ENCODE peak calls at places on chromosomes 13 and 19, in five cellular contexts. N, V, G, P and D are unnamed samples.

GRCh38 chr19:40716031-40716654 is 543 bp downstream of the COQ8B start:
- DNase-seq in V (peak; percentile 49), N (no peak), P (no peak), G (peak; percentile 35), D (peak; percentile 87)

GRCh38 chr13:24306632-24307031 is 2.7 kb upstream of the C1QTNF9 start:
- DNase-seq in P (peak; percentile 31), V (no peak), N (no peak), G (no peak), D (no peak)

GRCh38 chr19:33808399-33808798 is 11.7 kb downstream of the KCTD15 start:
- DNase-seq in N (no peak), P (no peak), G (no peak), V (no peak), D (no peak)

GRCh38 chr19:10612515-10613119 is 12.7 kb upstream of the SLC44A2 start:
- DNase-seq in V (no peak), N (no peak), P (no peak), G (no peak), D (no peak)

GRCh38 chr13:60617863-60618733 is 221.1 kb downstream of the TDRD3 start:
- DNase-seq in V (peak; percentile 54), P (peak; percentile 13), G (peak; percentile 69), N (no peak), D (no peak)

GRCh38 chr13:31129419-31129818 is 32.3 kb downstream of the HSPH1 start:
- DNase-seq in P (no peak), V (no peak), G (no peak), N (no peak), D (no peak)

GRCh38 chr13:104810242-104810641 is 1725.2 kb downstream of the EFNB2 start:
- DNase-seq in V (no peak), G (no peak), P (no peak), N (no peak), D (no peak)

GRCh38 chr13:106919638-106920037 is 351.7 kb upstream of the ARGLU1 start:
- DNase-seq in V (no peak), N (no peak), P (no peak), G (no peak), D (no peak)

GRCh38 chr19:7970716-7971448 is 27.4 kb upstream of the TIMM44 start:
- DNase-seq in V (peak; percentile 85), N (peak; percentile 63), P (peak; percentile 60), G (peak; percentile 84), D (peak; percentile 37)

GRCh38 chr13:69793803-69794453 is 313.7 kb upstream of the ATXN8OS start:
- DNase-seq in V (no peak), P (peak; percentile 5), N (no peak), G (no peak), D (no peak)

GRCh38 chr13:103883698-103884097 is 817.5 kb upstream of the SLC10A2 start:
- DNase-seq in G (no peak), N (no peak), V (no peak), P (peak; percentile 25), D (peak; percentile 39)

GRCh38 chr13:30037306-30037705 is 186.9 kb upstream of the UBL3 start:
- DNase-seq in G (peak; percentile 68), N (peak; percentile 49), P (no peak), V (peak; percentile 80), D (no peak)

GRCh38 chr19:44796701-44797115 is 12.2 kb upstream of the BCAM start:
- DNase-seq in G (peak; percentile 55), N (no peak), P (peak; percentile 38), V (no peak), D (no peak)

GRCh38 chr13:99796175-99796819 is 175.3 kb downstream of the ZIC5 start:
- DNase-seq in V (peak; percentile 80), N (peak; percentile 80), G (peak; percentile 62), P (peak; percentile 36), D (no peak)

GRCh38 chr13:91286317-91286716 is 61.2 kb upstream of the MIR17HG start:
- DNase-seq in N (no peak), P (no peak), V (no peak), G (no peak), D (no peak)

GRCh38 chr19:17784201-17785008 is 10.5 kb upstream of the B3GNT3 start:
- DNase-seq in V (peak; percentile 96), G (peak; percentile 83), P (peak; percentile 55), N (peak; percentile 54), D (peak; percentile 86)

GRCh38 chr13:25775986-25776385 is 275.8 kb downstream of the SHISA2 start:
- DNase-seq in V (no peak), N (peak; percentile 39), G (no peak), P (no peak), D (no peak)

GRCh38 chr13:23715762-23716235 is 145.6 kb downstream of the TNFRSF19 start:
- DNase-seq in P (peak; percentile 18), G (peak; percentile 75), N (no peak), V (peak; percentile 78), D (peak; percentile 23)

GRCh38 chr19:12034196-12034595 is 1.3 kb downstream of the ZNF433 start:
- DNase-seq in P (no peak), V (no peak), G (no peak), N (no peak), D (peak; percentile 25)

GRCh38 chr13:33787051-33787591 is 30.8 kb upstream of the RFC3 start:
- DNase-seq in P (peak; percentile 5), N (no peak), V (no peak), G (no peak), D (peak; percentile 48)

GRCh38 chr13:27257648-27258253 is 6.4 kb downstream of the RPL21 start:
- DNase-seq in P (no peak), V (no peak), G (no peak), N (no peak), D (no peak)

GRCh38 chr19:13029893-13030292 is 34.6 kb downstream of the NFIX start:
- DNase-seq in N (no peak), P (no peak), G (peak; percentile 63), V (peak; percentile 73), D (no peak)

GRCh38 chr19:30090476-30090875 is 148.4 kb downstream of the URI1 start:
- DNase-seq in P (no peak), G (no peak), N (no peak), V (no peak), D (no peak)
- H2BK12ac ChIP-seq in P (no peak overlapping the region), G (no peak overlapping the region), N (no peak overlapping the region), V (no peak overlapping the region), D (no peak overlapping the region)

DNA sequence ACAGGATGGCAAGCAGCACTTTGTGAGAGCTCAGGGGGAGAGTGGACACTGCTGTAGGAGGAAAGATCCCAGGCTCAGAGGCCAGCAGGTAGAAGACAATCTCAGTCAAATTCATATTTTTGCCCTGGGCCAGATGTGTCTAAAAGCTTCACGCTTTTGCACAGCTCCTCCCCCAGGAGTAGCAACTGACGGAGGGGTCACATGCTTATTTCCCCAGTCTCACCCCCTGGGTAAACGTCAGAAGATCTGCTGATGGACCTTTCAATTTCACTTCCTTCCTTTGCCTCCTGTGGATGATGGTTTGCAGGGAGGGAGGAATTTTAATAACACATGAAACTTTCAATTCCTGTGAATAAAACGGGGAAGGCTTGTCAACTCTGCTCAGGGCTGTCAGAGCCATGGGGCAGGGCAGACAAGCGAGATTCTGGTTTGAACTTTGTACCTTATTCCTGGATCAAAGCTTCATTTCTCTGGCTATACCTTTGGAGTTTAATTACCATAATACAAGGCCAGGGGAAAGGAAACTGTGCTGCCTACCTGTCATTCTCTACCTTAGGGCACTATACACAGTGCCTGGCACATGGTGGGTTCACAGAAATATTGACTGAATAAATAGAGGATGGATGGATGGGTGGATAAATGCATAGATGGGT is 41.0 kb downstream of the POU4F1 start:
- DNase-seq in N (no peak), G (no peak), V (no peak), P (no peak), D (no peak)
- H2BK12ac ChIP-seq in N (no peak overlapping the region), G (no peak overlapping the region), V (no peak overlapping the region), P (no peak overlapping the region), D (no peak overlapping the region)

GRCh38 chr19:58393725-58394033 is 1.8 kb upstream of the RNF225 start:
- DNase-seq in N (no peak), P (no peak), G (no peak), V (no peak), D (no peak)
- H2BK12ac ChIP-seq in N (no peak overlapping the region), P (no peak overlapping the region), G (no peak overlapping the region), V (no peak overlapping the region), D (no peak overlapping the region)

GRCh38 chr13:37375724-37376123 is 222.8 kb downstream of the POSTN start:
- DNase-seq in P (no peak), N (no peak), V (no peak), G (no peak), D (no peak)
- H2BK12ac ChIP-seq in P (no peak overlapping the region), N (no peak overlapping the region), V (no peak overlapping the region), G (no peak overlapping the region), D (no peak overlapping the region)

GRCh38 chr13:36166051-36166450 is 34.9 kb upstream of the DCLK1 start:
- DNase-seq in P (no peak), N (no peak), V (no peak), G (no peak), D (no peak)

GRCh38 chr13:36158606-36159005 is 27.4 kb upstream of the DCLK1 start:
- DNase-seq in P (no peak), G (no peak), V (no peak), N (no peak), D (no peak)

GRCh38 chr13:36160297-36160696 is 29.1 kb upstream of the DCLK1 start:
- DNase-seq in P (no peak), V (no peak), G (no peak), N (no peak), D (no peak)

GRCh38 chr13:36163809-36164308 is 32.7 kb upstream of the DCLK1 start:
- DNase-seq in V (no peak), G (no peak), P (no peak), N (no peak), D (no peak)

DNA sequence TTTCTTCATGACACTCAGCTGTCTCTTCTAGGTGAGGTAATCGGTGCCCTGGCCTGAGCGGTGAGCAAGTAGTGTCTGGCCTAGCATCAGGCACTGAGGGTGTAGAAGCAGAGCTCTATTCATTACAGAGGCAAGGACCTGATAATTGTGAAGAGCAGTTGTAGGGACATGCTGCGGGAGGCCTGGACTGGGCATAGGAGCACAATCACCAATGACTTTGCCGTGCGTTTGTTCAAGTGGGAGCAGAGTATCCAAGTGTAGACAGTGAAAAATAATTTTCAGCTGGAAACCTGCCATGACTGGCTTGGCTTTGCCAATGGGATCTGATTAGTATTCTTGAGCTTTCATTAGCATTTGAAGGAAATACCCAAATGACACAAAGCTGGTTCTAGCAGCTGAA is 32.1 kb upstream of the DCLK1 start:
- DNase-seq in V (no peak), G (no peak), P (no peak), N (no peak), D (no peak)
- H2BK12ac ChIP-seq in V (no peak overlapping the region), G (no peak overlapping the region), P (no peak overlapping the region), N (no peak overlapping the region), D (no peak overlapping the region)

GRCh38 chr13:111267784-111268183 is 52.7 kb upstream of the TEX29 start:
- DNase-seq in G (no peak), V (no peak), N (no peak), P (no peak), D (no peak)
- H2BK12ac ChIP-seq in G (no peak overlapping the region), V (no peak overlapping the region), N (no peak overlapping the region), P (no peak overlapping the region), D (no peak overlapping the region)

DNA sequence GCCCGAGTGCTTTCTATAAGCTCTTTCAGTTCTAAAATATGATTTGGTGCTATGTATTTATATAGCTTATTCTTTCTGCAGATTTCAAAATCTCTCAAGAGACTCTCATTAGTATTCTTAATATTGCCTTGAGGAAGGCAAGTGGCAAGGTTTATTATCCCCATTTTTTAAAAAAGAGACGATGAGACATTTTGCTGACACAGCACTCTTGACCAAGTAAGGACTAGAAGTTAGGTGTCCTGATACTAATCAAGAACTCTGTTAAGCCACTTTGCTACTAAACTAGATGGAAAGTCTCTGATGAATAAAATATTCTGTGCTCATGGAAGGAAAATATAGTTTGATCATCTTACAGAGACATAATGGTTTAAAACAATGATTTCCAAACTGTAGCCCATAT is 164.7 kb downstream of the MZT1 start:
- DNase-seq in P (no peak), V (no peak), G (no peak), N (no peak), D (no peak)
- H2BK12ac ChIP-seq in P (no peak overlapping the region), V (no peak overlapping the region), G (no peak overlapping the region), N (no peak overlapping the region), D (no peak overlapping the region)